ENCODE peak calls at places on chromosomes 11 and 22, in four cellular contexts. Z is NCI-H1105; N is CD4-positive, alpha-beta T cell; X is iPS-NIHi11. V is an unnamed sample.
A peak's percentile ranks its signal among the peaks of the same experiment; 100 is the strongest.

GRCh38 chr11:82987997-82988396 is 83.7 kb downstream of the RAB30 start:
- DNase-seq in Z (no peak), N (no peak), X (no peak), V (no peak)

GRCh38 chr11:78742430-78742829 is 167.8 kb upstream of the NARS2 start:
- DNase-seq in Z (peak; percentile 95), N (no peak), X (no peak), V (no peak)

GRCh38 chr11:114617157-114618124 is 21.9 kb upstream of the NXPE4 start:
- DNase-seq in Z (no peak), N (no peak), X (no peak), V (no peak)

GRCh38 chr11:46649180-46649738 is 31.9 kb downstream of the ATG13 start:
- DNase-seq in Z (no peak), N (no peak), X (no peak), V (no peak)

GRCh38 chr22:31764785-31765184 is 11.0 kb downstream of the DEPDC5 start:
- DNase-seq in Z (no peak), N (no peak), X (no peak), V (no peak)

GRCh38 chr11:121522043-121522941 is 69.5 kb upstream of the SORL1-AS1 start:
- DNase-seq in Z (no peak), N (no peak), X (no peak), V (no peak)

GRCh38 chr11:18578975-18579598 is 9.4 kb downstream of the UEVLD start:
- DNase-seq in Z (no peak), N (no peak), X (no peak), V (no peak)

GRCh38 chr11:130772266-130773227 is 143.7 kb downstream of the SNX19 start:
- DNase-seq in Z (no peak), N (no peak), X (no peak), V (no peak)

GRCh38 chr11:64094463-64095223 is 58.9 kb downstream of the FLRT1 start:
- DNase-seq in Z (no peak), N (no peak), X (peak; percentile 54), V (no peak)

GRCh38 chr11:65206901-65207300 is 25.2 kb downstream of the CAPN1 start:
- DNase-seq in Z (no peak), N (no peak), X (no peak), V (no peak)

GRCh38 chr11:12285811-12286222 is 91.6 kb upstream of the PARVA start:
- DNase-seq in Z (no peak), N (no peak), X (no peak), V (no peak)

GRCh38 chr11:106309070-106309684 is 231.7 kb downstream of the AASDHPPT start:
- DNase-seq in Z (no peak), N (no peak), X (no peak), V (no peak)

GRCh38 chr22:37999640-38000272 is 15.4 kb upstream of the SOX10 start:
- DNase-seq in Z (no peak), N (no peak), X (peak; percentile 73), V (no peak)

GRCh38 chr11:27263046-27263445 is 100.0 kb downstream of the CCDC34 start:
- DNase-seq in Z (no peak), N (no peak), X (no peak), V (no peak)

GRCh38 chr22:35648066-35649025 is at the start of gene APOL6:
- DNase-seq in Z (no peak), N (peak; percentile 31), X (no peak), V (no peak)

GRCh38 chr11:641806-642370 is 4.8 kb downstream of the DRD4 start:
- DNase-seq in Z (no peak), N (no peak), X (no peak), V (no peak)

GRCh38 chr11:73143126-73143838 is 1.2 kb upstream of the FCHSD2 start:
- DNase-seq in Z (no peak), N (no peak), X (no peak), V (no peak)

GRCh38 chr11:117822522-117823033 is 2.0 kb downstream of the FXYD2 start:
- DNase-seq in Z (no peak), N (no peak), X (no peak), V (no peak)

GRCh38 chr11:131370090-131370751 is at the start of gene NTM:
- DNase-seq in Z (peak; percentile 94), N (no peak), X (no peak), V (peak; percentile 31)

GRCh38 chr11:6516865-6517264 is 19.8 kb downstream of the DNHD1 start:
- DNase-seq in Z (no peak), N (no peak), X (no peak), V (no peak)

GRCh38 chr11:130448416-130449068 is at the start of gene ADAMTS15:
- DNase-seq in Z (peak; percentile 98), N (no peak), X (peak; percentile 88), V (peak; percentile 67)

GRCh38 chr22:18096823-18097222 is 13.8 kb upstream of the TUBA8 start:
- DNase-seq in Z (no peak), N (no peak), X (no peak), V (no peak)